ENCODE peak calls at places on chromosomes 11 and 22, in four cellular contexts. P is spleen, W is lower lobe of right lung, H is AG09319. F is an unnamed sample.

GRCh38 chr11:62958547-62959071 is 26.2 kb downstream of the SLC22A6 start:
- DNase-seq in W (no peak), H (no peak), P (no peak), F (no peak)

GRCh38 chr11:119844808-119845207 is 115.8 kb upstream of the NECTIN1 start:
- DNase-seq in W (no peak), P (no peak), H (no peak), F (no peak)

GRCh38 chr11:1888811-1889526 is 2.7 kb downstream of the PRR33 start:
- DNase-seq in H (no peak), P (peak), W (peak), F (no peak)

GRCh38 chr11:66007201-66007634 is 4.6 kb upstream of the CST6 start:
- DNase-seq in W (no peak), H (no peak), P (no peak), F (no peak)

GRCh38 chr11:124329787-124330478 is 9.9 kb upstream of the OR8D2 start:
- DNase-seq in H (no peak), W (no peak), P (no peak), F (no peak)

GRCh38 chr11:117189941-117190544 is 9.1 kb upstream of the TAGLN start:
- DNase-seq in P (peak), W (peak), H (no peak), F (peak)

GRCh38 chr11:34176980-34177319 is 71.5 kb downstream of the NAT10 start:
- DNase-seq in W (no peak), P (no peak), H (no peak), F (no peak)

GRCh38 chr22:35540600-35541253 is at the start of gene RASD2:
- DNase-seq in H (no peak), W (no peak), P (no peak), F (no peak)

GRCh38 chr11:128399186-128399585 is 188.2 kb downstream of the ETS1 start:
- DNase-seq in W (no peak), P (no peak), H (peak), F (no peak)

GRCh38 chr11:122491486-122491885 is 164.0 kb upstream of the UBASH3B start:
- DNase-seq in P (no peak), W (no peak), H (peak), F (no peak)

GRCh38 chr11:7577883-7578242 is 64.1 kb downstream of the PPFIBP2 start:
- DNase-seq in H (no peak), W (no peak), P (no peak), F (no peak)

GRCh38 chr11:57214494-57214893 is 22.6 kb downstream of the APLNR start:
- DNase-seq in W (no peak), H (peak), P (no peak), F (peak)

GRCh38 chr22:26835929-26836528 is 178.6 kb downstream of the MIAT start:
- DNase-seq in H (no peak), P (no peak), W (no peak), F (no peak)

GRCh38 chr11:2114430-2115241 is 24.6 kb downstream of the IGF2 start:
- DNase-seq in P (no peak), H (no peak), W (peak), F (no peak)

GRCh38 chr22:30813936-30814335 is 119.3 kb downstream of the OSBP2 start:
- DNase-seq in H (no peak), P (no peak), W (no peak), F (no peak)

GRCh38 chr22:30821863-30822215 is 127.2 kb downstream of the OSBP2 start:
- DNase-seq in W (no peak), H (no peak), P (no peak), F (no peak)

GRCh38 chr22:30821381-30821780 is 126.7 kb downstream of the OSBP2 start:
- DNase-seq in W (no peak), H (no peak), P (no peak), F (no peak)

GRCh38 chr22:30816413-30816812 is 121.7 kb downstream of the OSBP2 start:
- DNase-seq in W (no peak), H (no peak), P (no peak), F (no peak)
- TF ChIP-seq CTCF in W (no peak), H (no peak), P (no peak), F (no peak)

GRCh38 chr11:22472306-22472705 is 134.1 kb downstream of the SLC17A6 start:
- DNase-seq in W (no peak), P (no peak), H (no peak), F (no peak)
- TF ChIP-seq CTCF in W (no peak), P (no peak), H (peak), F (no peak)

GRCh38 chr22:47388331-47388730 is 625.9 kb downstream of the TBC1D22A start:
- DNase-seq in W (no peak), P (peak), H (no peak), F (no peak)
- TF ChIP-seq CTCF in W (no peak), P (no peak), H (no peak), F (no peak)

DNA sequence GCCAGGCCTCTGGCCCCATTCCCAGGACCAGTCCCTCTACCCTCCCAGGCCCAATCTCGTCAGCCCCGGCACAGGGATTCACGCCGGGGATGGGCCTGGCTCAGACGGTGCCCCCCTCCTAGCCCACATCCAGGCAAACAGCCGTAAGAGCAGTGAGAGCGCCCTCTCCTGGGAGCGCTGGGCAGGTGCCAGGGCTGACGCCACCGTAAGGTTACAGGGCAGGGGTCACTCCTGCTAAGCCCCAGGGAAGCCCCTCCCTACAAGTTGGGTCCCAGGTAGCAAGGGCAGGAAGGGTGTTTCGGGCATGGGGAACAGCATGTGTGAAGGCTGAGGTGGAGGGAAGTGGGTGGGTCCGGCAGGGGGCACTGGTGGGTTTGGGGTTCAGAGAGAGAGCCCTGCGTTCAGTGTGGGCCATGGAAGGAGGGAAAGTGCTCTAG is 19.2 kb upstream of the PPARA start:
- DNase-seq in H (no peak), W (no peak), P (no peak), F (no peak)
- TF ChIP-seq CTCF in H (peak), W (peak), P (no peak), F (no peak)

GRCh38 chr22:44913198-44913983 is 96.4 kb downstream of the PHF21B start:
- DNase-seq in H (no peak), W (peak), P (peak), F (no peak)
- TF ChIP-seq CTCF in H (no peak), W (no peak), P (no peak), F (no peak)

DNA sequence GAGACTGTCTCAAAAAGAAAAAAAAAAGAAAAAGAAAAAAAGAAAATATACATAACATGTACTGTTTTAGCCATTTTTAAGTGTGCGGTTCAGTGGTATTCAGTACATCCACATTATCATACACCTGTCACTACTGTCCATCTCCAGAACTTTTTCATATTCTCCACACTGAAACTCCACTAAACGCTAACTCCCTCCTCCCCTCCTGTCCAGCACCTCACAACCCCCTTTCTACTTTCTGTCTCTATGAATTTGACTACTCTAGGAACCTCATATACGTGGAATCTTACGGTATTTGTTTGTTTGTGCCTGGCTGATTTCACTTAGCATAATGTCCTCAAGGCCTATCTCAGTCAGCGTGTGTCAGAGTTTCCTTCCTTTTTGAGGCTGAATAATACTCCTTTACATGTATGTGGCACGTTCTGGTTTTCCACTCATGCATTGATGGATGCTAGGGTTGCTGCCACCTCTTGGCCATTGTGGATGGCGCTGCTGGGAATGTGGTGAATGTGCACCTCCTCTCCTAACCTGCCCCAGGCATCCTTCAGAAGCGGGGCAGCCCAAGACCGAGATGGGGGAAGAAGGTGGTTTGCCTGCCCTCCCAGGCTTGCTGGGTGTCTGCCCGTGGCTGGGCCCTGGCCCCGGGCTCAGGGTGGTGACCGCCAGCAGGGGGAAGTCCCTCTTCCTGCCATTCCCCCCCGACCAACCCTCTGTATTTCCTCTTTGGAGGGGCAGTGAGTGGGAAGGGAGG is 60.5 kb downstream of the BCR start:
- DNase-seq in W (no peak), P (no peak), H (no peak), F (no peak)
- TF ChIP-seq CTCF in W (peak), P (peak), H (no peak), F (no peak)

GRCh38 chr11:115444542-115444941 is 59.7 kb downstream of the CADM1 start:
- DNase-seq in W (no peak), H (no peak), P (no peak), F (no peak)

GRCh38 chr11:115452245-115452644 is 52.0 kb downstream of the CADM1 start:
- DNase-seq in H (no peak), P (no peak), W (no peak), F (no peak)

GRCh38 chr11:115453158-115453557 is 51.1 kb downstream of the CADM1 start:
- DNase-seq in P (no peak), W (no peak), H (no peak), F (no peak)

GRCh38 chr11:115446214-115446613 is 58.0 kb downstream of the CADM1 start:
- DNase-seq in W (no peak), P (no peak), H (no peak), F (no peak)

DNA sequence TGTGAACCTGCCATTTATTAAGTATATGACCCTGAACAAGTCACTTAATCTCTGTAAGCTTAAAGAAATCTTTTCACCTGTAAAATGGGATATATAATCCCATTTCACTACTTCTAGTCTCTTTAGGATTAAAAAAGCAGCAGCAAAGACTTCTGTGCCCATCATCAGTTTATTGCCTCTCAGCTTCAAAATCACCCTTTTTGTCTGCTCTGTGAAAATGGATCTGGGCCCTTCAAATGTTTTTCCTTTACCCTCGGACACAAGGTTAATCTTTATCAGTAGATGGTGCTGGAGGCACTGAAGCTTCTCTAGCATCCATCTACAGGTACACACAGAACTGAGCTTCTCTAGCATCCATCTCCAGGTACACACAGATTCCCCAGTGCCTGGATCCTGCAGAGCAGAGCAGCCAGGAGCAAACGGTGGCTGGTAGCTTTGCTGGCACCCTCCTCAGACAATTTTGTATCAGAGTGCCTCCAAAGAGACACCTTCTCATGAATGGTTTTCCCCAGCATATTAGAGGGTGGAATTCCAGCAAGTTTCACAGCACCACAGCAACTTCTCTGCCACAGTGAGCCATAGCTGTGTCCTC is 56.8 kb downstream of the CADM1 start:
- DNase-seq in P (no peak), H (no peak), W (no peak), F (no peak)
- TF ChIP-seq CTCF in P (no peak), H (no peak), W (no peak), F (no peak)

DNA sequence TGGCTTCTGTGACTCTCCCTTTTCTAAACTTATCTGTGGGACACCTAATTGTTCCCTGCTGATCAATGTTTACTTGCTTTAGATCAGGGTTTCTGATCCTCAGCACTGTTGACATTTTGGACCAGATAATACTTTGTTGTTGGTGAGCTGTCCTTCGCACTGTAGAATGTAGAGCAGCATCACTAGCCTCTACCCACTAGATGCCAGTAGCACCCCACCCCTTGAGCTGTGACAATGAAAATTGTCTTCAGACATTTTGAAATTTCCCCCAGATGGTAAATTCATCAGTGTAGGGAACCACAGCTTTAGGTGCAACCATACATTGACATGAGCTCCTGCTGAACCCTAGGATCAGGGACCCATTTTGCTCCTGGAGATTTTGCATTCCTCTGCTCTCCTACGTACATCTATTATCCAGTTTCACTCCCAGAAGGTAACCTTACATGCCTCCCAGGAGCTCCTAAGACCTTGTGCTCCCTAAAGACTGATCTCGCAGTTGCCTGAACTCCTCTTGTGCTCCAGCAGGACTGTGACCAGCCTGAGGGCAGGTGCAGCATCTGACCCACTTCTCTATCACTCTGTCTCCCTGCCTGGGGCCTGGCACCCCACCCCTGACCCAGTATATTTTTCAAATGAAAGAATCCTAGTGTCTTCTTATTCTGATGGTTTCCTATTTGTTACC is 107.8 kb downstream of the FAR1 start:
- DNase-seq in P (no peak), H (no peak), W (no peak), F (no peak)
- TF ChIP-seq CTCF in P (no peak), H (peak), W (no peak), F (no peak)

GRCh38 chr11:61510980-61511373 is 2.4 kb downstream of the LRRC10B start:
- DNase-seq in P (no peak), H (no peak), W (no peak), F (no peak)

GRCh38 chr11:61511383-61511782 is 2.8 kb downstream of the LRRC10B start:
- DNase-seq in W (no peak), H (no peak), P (no peak), F (no peak)

GRCh38 chr11:61507962-61508824 is at the start of gene LRRC10B:
- DNase-seq in P (no peak), H (no peak), W (peak), F (no peak)

GRCh38 chr11:61510178-61510979 is 1.8 kb downstream of the LRRC10B start:
- DNase-seq in W (no peak), P (no peak), H (no peak), F (no peak)

DNA sequence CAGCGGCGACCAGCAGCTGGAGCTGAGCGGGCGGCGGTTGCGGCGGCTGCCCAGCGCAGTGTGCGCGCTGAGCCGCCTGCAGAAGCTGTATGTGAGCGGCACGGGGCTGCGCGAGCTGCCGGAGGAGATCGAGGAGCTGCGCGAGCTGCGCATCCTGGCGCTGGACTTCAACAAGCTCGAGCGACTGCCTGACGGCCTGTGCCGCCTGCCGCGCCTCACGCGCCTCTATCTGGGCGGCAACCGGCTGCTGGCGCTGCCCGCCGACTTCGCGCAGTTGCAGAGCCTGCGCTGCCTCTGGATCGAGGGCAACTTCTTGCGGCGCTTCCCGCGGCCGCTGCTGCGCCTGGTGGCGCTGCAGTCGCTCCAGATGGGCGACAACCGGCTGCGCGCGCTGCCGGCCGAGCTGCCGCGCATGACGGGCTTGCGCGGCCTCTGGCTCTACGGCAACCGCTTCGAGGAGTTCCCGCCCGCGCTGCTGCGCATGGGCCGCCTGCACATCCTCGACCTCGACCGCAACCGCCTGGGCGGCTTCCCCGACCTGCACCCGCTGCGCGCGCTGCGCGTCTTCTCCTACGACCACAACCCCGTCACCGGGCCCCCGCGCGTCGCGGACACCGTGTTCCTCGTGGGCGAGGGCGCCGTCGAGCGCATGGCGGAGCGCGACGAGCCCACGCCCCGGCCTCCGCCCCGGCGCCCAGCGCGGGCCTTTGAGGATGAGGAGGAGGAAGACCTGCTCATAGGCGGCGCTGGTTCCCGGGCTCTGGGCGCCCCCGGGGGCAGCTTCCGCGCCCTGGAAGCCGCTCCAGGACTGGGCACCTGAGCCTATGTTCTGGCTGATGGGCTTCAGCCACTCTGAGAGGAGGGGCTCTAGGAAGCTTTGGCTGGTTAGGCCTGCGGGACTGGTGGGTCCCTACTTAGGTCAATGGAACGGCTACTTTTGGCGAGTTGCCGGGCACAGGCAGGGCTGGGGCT is 795 bp downstream of the LRRC10B start:
- DNase-seq in P (peak), W (peak), H (no peak), F (no peak)
- TF ChIP-seq CTCF in P (peak), W (peak), H (peak), F (no peak)

DNA sequence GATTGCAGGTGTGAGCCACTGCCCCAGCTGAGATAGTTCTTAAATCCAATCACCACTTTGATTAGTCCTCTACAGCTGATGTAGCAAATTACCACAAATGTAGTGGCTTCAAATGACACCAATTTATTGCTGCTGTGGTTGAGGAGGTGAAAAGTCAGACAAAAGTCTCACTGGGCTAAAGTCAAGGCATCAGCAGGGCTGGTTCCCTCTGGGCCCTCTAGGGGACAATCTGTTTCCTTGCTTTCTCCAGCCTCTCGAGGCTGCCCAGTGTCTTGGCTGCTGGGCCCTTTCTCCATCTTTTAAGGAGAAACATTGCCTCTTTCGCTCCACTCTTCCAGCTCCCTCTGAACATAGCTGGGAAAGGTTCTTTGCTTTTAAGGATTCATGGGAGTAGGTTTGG is 50.5 kb upstream of the SHANK2 start:
- DNase-seq in P (peak), W (no peak), H (no peak), F (no peak)
- TF ChIP-seq CTCF in P (no peak), W (no peak), H (no peak), F (no peak)

F was measured in omental fat pad.